ENCODE peak calls at places on chromosomes 1 and 21, in four cellular contexts. N, I, R and U are unnamed samples.

GRCh38 chr1:6275826-6276764 is 15.2 kb upstream of the GPR153 start:
- DNase-seq in R (peak; percentile 93), N (no peak), I (no peak), U (peak; percentile 56)

GRCh38 chr1:212529211-212529731 is 79.3 kb upstream of the ATF3 start:
- DNase-seq in N (peak; percentile 50), I (no peak), R (peak; percentile 85), U (peak; percentile 51)

GRCh38 chr1:233114159-233114558 is 163.7 kb downstream of the NTPCR start:
- DNase-seq in I (no peak), R (peak; percentile 25), N (peak; percentile 53), U (peak; percentile 53)

GRCh38 chr1:41501581-41501980 is 17.1 kb upstream of the EDN2 start:
- DNase-seq in N (no peak), I (no peak), R (no peak), U (no peak)

GRCh38 chr21:37899141-37899540 is 17.1 kb downstream of the KCNJ6 start:
- DNase-seq in R (peak; percentile 21), N (no peak), I (no peak), U (no peak)

GRCh38 chr1:43058056-43058455 is 99.4 kb upstream of the SLC2A1 start:
- DNase-seq in I (no peak), N (no peak), R (no peak), U (no peak)

GRCh38 chr1:246971322-246971721 is 36.5 kb downstream of the ZNF695 start:
- DNase-seq in N (no peak), R (peak; percentile 61), I (peak; percentile 81), U (peak; percentile 18)

GRCh38 chr1:102595106-102595505 is 513.2 kb downstream of the COL11A1 start:
- DNase-seq in R (no peak), I (no peak), N (no peak), U (no peak)

GRCh38 chr1:202131956-202132821 is 9.5 kb downstream of the GPR37L1 start:
- DNase-seq in R (peak; percentile 47), N (no peak), I (no peak), U (no peak)

GRCh38 chr1:151165281-151165737 is 393 bp downstream of the LYSMD1 start:
- DNase-seq in R (peak; percentile 82), I (peak; percentile 88), N (no peak), U (peak; percentile 45)

GRCh38 chr1:17272066-17272465 is 23.2 kb downstream of the PADI3 start:
- DNase-seq in R (no peak), N (no peak), I (peak; percentile 68), U (no peak)

GRCh38 chr1:162055062-162055461 is 14.4 kb upstream of the NOS1AP start:
- DNase-seq in N (peak; percentile 63), I (no peak), R (peak; percentile 93), U (peak; percentile 82)

GRCh38 chr1:165533254-165533653 is 10.5 kb upstream of the LRRC52 start:
- DNase-seq in R (no peak), N (no peak), I (no peak), U (no peak)

GRCh38 chr1:24640288-24640687 is 2.8 kb upstream of the SRRM1 start:
- DNase-seq in I (no peak), R (peak; percentile 26), N (no peak), U (no peak)

GRCh38 chr1:238823416-238823815 is 563.0 kb upstream of the CHRM3 start:
- DNase-seq in N (no peak), R (no peak), I (no peak), U (no peak)

GRCh38 chr1:165842363-165843129 is 15.1 kb downstream of the UCK2 start:
- DNase-seq in I (no peak), R (peak; percentile 52), N (no peak), U (peak; percentile 20)

GRCh38 chr1:233107130-233107529 is 156.7 kb downstream of the NTPCR start:
- DNase-seq in I (no peak), N (no peak), R (no peak), U (no peak)

GRCh38 chr1:6350416-6351088 is 43.0 kb downstream of the ACOT7 start:
- DNase-seq in R (no peak), I (no peak), N (no peak), U (no peak)

GRCh38 chr1:33387512-33388079 is 43.3 kb downstream of the PHC2 start:
- DNase-seq in R (peak; percentile 80), N (no peak), I (no peak), U (peak; percentile 56)

GRCh38 chr1:228465571-228466146 is 21.5 kb upstream of the RNF187 start:
- DNase-seq in R (no peak), I (no peak), N (no peak), U (no peak)

DNA sequence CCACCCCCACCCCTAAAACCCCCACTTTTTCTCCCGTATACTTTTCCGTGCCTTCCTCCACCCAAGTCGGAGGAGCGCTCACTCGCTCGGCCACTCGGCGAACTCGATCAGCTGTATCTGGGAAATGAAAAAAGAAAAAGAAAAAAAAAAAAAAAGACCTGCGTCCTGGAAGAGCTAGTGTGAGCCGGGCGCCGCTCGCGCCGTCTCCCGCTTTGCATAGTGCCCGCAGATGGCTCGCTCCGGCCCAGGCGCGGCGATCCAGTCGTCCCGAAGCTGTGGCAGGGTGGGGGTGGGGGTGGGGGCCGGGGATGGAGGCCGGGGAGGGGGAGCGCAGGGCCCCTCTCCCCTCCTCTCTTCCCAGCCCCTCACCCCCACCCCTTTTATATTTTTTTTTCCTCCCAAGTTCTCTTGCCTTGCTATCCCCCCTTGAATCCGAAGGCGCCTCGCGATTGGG is 324 bp upstream of the PROX1 start:
- DNase-seq in N (no peak), R (peak; percentile 74), I (peak; percentile 75), U (peak; percentile 31)
- H3K4me3 ChIP-seq in N (peak overlapping the region; percentile 76), R (peak overlapping the region; percentile 62), I (peak overlapping the region; percentile 43), U (peak overlapping the region; percentile 64)

DNA sequence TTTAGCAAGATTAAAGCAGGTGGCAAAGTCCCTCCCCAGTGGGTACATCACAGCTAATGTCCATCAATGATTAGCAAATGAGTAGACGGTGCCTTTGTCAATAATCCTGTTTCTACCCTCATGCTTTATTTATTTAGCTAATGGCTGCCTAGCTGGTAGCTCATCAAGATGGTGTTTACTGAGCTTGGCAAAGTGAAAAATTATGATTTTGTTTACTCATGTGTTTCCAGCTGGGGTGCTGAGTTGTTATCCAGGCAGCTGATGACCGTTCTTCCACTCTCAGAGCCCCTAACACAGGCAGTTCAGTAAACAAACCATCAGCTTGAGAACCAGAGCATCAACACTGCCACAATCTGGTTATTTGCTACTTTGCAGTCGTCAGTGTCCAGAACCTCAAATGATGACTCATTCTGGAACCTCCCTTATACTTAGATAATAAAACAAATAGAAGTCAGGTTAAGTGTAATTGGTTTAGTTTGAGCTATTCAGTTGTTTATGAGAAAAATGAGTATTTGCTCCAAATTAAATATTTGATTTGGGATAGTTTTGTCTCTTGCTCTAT is 163.9 kb downstream of the ST6GALNAC5 start:
- DNase-seq in I (no peak), R (peak; percentile 62), N (peak; percentile 13), U (peak; percentile 54)
- TF ChIP-seq CTCF in I (no peak), R (peak; percentile 15), N (peak; percentile 8), U (peak; percentile 13)

GRCh38 chr1:915295-916172 is 8.2 kb upstream of the SAMD11 start:
- DNase-seq in N (no peak), R (no peak), I (peak; percentile 64), U (no peak)
- H3K4me3 ChIP-seq in N (no peak overlapping the region), R (no peak overlapping the region), I (no peak overlapping the region), U (no peak overlapping the region)

DNA sequence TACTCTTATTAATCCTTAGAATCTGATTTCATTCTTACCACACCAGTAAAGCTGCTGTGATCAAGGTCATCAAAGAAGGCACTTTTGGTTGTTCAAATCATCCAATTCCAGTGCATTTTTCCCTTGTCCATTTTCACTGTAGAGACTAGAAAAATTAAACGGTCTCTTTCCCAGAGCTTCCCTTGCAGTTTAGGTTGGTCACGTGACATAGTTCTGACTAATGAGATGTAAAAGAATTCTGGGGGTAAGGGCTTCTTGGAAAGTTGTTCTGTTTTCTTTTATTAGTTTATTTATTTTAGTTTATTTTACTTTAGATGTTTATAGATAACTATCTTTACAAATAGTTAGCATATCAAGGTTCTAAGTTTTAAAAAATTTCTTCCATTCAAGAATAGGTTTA is 34.3 kb upstream of the SYCP1 start:
- DNase-seq in I (no peak), N (no peak), R (no peak), U (no peak)
- TF ChIP-seq CTCF in I (no peak), N (no peak), R (no peak), U (no peak)

GRCh38 chr1:25871086-25871703 is 4.3 kb downstream of the PAQR7 start:
- DNase-seq in N (no peak), R (no peak), I (peak; percentile 46), U (no peak)
- H3K4me3 ChIP-seq in N (no peak overlapping the region), R (no peak overlapping the region), I (no peak overlapping the region), U (no peak overlapping the region)

GRCh38 chr1:36608272-36608671 is 125.6 kb upstream of the CSF3R start:
- DNase-seq in N (no peak), I (no peak), R (no peak), U (no peak)

GRCh38 chr1:36606908-36607651 is 124.4 kb upstream of the CSF3R start:
- DNase-seq in N (no peak), R (no peak), I (no peak), U (no peak)

GRCh38 chr1:36605942-36606690 is 123.4 kb upstream of the CSF3R start:
- DNase-seq in N (no peak), I (no peak), R (no peak), U (no peak)

GRCh38 chr1:36612121-36612520 is 129.4 kb upstream of the CSF3R start:
- DNase-seq in R (no peak), I (no peak), N (no peak), U (no peak)

DNA sequence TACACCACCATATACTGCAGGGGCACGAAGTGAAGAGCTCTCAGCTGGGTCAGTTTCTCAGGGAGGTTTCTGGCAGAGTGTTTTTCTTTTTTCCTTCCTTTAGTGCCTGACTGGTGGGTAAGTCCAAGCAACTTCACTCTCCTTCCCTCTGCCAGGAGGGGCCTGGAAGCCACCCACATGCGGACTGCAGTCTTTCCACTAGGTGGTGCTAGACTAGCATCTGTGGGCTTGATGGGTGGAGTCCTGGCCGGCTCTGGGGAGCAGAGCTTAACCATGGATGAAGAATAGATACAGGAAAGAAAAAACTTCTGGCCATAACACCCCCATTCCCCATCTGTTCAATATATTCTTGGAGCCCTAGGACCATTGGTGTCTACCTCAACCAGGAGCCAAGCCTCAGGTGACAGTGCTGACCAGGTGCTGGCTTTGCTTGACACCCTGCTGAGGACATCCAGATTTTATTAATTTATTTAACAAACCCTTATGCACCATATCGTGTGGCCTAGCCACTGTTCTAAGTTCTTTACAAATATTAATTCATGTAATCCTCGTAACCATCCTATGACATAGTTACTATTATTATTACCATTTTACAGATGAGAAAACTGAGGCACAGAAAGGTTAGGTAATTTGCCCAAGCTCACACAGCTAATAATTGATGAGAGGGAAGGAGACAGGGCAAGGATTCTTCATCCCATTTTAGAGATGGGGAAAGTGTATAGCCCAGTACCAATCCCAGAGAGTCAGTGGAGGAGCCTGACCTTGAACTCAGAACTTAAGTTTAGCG is 126.7 kb upstream of the CSF3R start:
- DNase-seq in R (peak; percentile 48), I (no peak), N (peak; percentile 5), U (peak; percentile 5)
- TF ChIP-seq CTCF in R (peak; percentile 53), I (peak; percentile 43), N (peak; percentile 50), U (peak; percentile 63)

DNA sequence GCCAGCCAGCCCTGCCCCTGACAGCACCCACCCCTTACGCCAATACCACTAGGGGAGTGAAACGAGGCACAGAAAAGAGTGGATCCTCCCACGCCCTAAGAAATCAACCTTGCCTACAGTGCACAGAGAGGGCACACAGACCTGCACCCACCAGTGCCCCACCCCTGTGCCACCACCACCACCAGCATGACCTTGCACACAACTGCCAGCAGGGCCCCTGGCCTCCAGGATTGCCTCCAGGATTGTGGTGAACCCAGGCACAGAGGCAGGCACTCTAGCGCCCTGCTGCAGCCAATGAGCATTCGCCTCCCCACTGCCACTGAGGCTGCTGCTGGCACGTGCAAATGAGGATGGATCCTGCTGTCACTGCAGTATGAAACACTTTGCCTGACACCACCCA is 23.5 kb upstream of the SGIP1 start:
- DNase-seq in I (peak; percentile 53), R (no peak), N (no peak), U (no peak)
- H3K4me3 ChIP-seq in I (no peak overlapping the region), R (no peak overlapping the region), N (no peak overlapping the region), U (no peak overlapping the region)